ENCODE peak calls at places on chromosomes 7 and 10, in ten cellular contexts. Y is fibroblast of pulmonary artery; K is NCI-H1105 treated with DMSO at 0.1 percent for 48 hours; J is activated T-cell treated with anti-CD3 and anti-CD28 coated beads, Interleukin-2, amount 50 U/mL, for 72 hours; O is lung microvascular endothelial cell; X is AG10803; F is ureter; V is frontal cortex; N is T follicular helper cell; S is M059J. R is an unnamed sample.

GRCh38 chr7:26441640-26442277 is 150.1 kb downstream of the SNX10 start:
- DNase-seq in Y (no peak), K (no peak), J (no peak), O (no peak), X (no peak), F (no peak), V (no peak), N (no peak), S (no peak), R (no peak)

GRCh38 chr10:7475954-7476353 is 65.1 kb upstream of the SFMBT2 start:
- DNase-seq in Y (no peak), K (no peak), J (no peak), O (no peak), X (no peak), F (no peak), V (no peak), N (no peak), S (no peak), R (no peak)

GRCh38 chr7:148650232-148650858 is 48.4 kb upstream of the CUL1 start:
- DNase-seq in Y (peak), K (no peak), J (no peak), O (peak), X (peak), F (no peak), V (no peak), N (no peak), S (peak), R (no peak)

GRCh38 chr7:13920053-13920697 is 69.3 kb downstream of the ETV1 start:
- DNase-seq in Y (peak), K (peak), J (no peak), O (peak), X (peak), F (no peak), V (no peak), N (no peak), S (peak), R (no peak)

GRCh38 chr10:73585223-73585784 is 5.8 kb downstream of the USP54 start:
- DNase-seq in Y (no peak), K (no peak), J (no peak), O (no peak), X (no peak), F (no peak), V (no peak), N (no peak), S (peak), R (no peak)

GRCh38 chr10:84108797-84109196 is 30.5 kb upstream of the GHITM start:
- DNase-seq in Y (no peak), K (no peak), J (no peak), O (no peak), X (no peak), F (no peak), V (no peak), N (no peak), S (no peak), R (no peak)

GRCh38 chr7:44534501-44534900 is 6.6 kb downstream of the NPC1L1 start:
- DNase-seq in Y (peak), K (peak), J (peak), O (peak), X (no peak), F (no peak), V (peak), N (peak), S (peak), R (peak)

GRCh38 chr7:43725251-43725650 is 4.1 kb downstream of the COA1 start:
- DNase-seq in Y (no peak), K (no peak), J (no peak), O (no peak), X (no peak), F (no peak), V (no peak), N (no peak), S (no peak), R (no peak)

GRCh38 chr10:74056081-74056818 is 58.3 kb downstream of the VCL start:
- DNase-seq in Y (peak), K (no peak), J (peak), O (peak), X (peak), F (no peak), V (no peak), N (no peak), S (peak), R (no peak)

GRCh38 chr10:21060626-21061025 is 163.5 kb upstream of the NEBL start:
- DNase-seq in Y (no peak), K (no peak), J (no peak), O (no peak), X (no peak), F (no peak), V (no peak), N (no peak), S (no peak), R (no peak)

GRCh38 chr7:102284891-102285540 is 1.7 kb upstream of the SH2B2 start:
- DNase-seq in Y (no peak), K (no peak), J (no peak), O (no peak), X (no peak), F (no peak), V (no peak), N (no peak), S (no peak), R (no peak)

GRCh38 chr7:140330128-140330527 is 68.2 kb downstream of the SLC37A3 start:
- DNase-seq in Y (no peak), K (peak), J (no peak), O (no peak), X (no peak), F (no peak), V (no peak), N (no peak), S (no peak), R (no peak)

GRCh38 chr7:45391618-45392451 is 182.3 kb upstream of the ADCY1 start:
- DNase-seq in Y (no peak), K (no peak), J (no peak), O (no peak), X (no peak), F (no peak), V (no peak), N (no peak), S (no peak), R (no peak)